ENCODE peak calls at places on chromosomes 7 and 10, in nine cellular contexts. G is RWPE1; R is colonic mucosa; M is nucleus accumbens; K is HFF-Myc; O is stimulated activated CD4-positive, alpha-beta T cell treated with anti-CD3 and anti-CD28 coated beads, Interleukin-2, amount 100 ng/mL, for 48 hours; V is RCC 7860; F is T-helper 9 cell; H is RKO. Z is an unnamed sample.

GRCh38 chr10:75995041-75995430 is 563.6 kb downstream of the LRMDA start:
- DNase-seq in G (no peak), R (no peak), M (no peak), K (no peak), O (no peak), V (no peak), F (no peak), H (no peak), Z (no peak)

GRCh38 chr7:44244282-44244681 is 43.5 kb downstream of the YKT6 start:
- DNase-seq in G (no peak), R (no peak), M (no peak), K (no peak), O (no peak), V (no peak), F (no peak), H (no peak), Z (peak)

GRCh38 chr7:148915211-148915610 is 31.1 kb upstream of the EZH2 start:
- DNase-seq in G (no peak), R (no peak), M (no peak), K (no peak), O (no peak), V (no peak), F (no peak), H (no peak), Z (no peak)

GRCh38 chr10:91758303-91759146 is 39.7 kb upstream of the TNKS2 start:
- DNase-seq in G (peak), R (no peak), M (no peak), K (peak), O (no peak), V (peak), F (no peak), H (peak), Z (peak)

GRCh38 chr10:77537720-77538373 is 99.8 kb downstream of the KCNMA1 start:
- DNase-seq in G (no peak), R (no peak), M (no peak), K (no peak), O (no peak), V (no peak), F (no peak), H (no peak), Z (no peak)

GRCh38 chr10:100864981-100865380 is 47.8 kb upstream of the SLF2 start:
- DNase-seq in G (no peak), R (no peak), M (no peak), K (no peak), O (no peak), V (no peak), F (no peak), H (no peak), Z (no peak)

GRCh38 chr7:145839814-145840213 is 276.8 kb upstream of the CNTNAP2 start:
- DNase-seq in G (no peak), R (no peak), M (no peak), K (no peak), O (no peak), V (no peak), F (no peak), H (no peak), Z (no peak)

GRCh38 chr10:108031505-108031904 is 867.0 kb upstream of the SORCS1 start:
- DNase-seq in G (no peak), R (no peak), M (no peak), K (no peak), O (no peak), V (no peak), F (no peak), H (no peak), Z (no peak)

GRCh38 chr7:85890244-85890811 is 703.5 kb upstream of the SEMA3D start:
- DNase-seq in G (peak), R (no peak), M (no peak), K (no peak), O (no peak), V (peak), F (no peak), H (peak), Z (peak)